ENCODE peak calls at places on chromosomes 6 and 20, in four cellular contexts. Z is PC-3, N is H1, E is mesenchymal stem cell. C is an unnamed sample. For H3K9me3, the result is how much of the 10 kb centered on the place peaks cover.

GRCh38 chr6:110852769-110853168 is 21.8 kb upstream of the AMD1 start:
- DNase-seq in Z (no peak), N (no peak), E (no peak), C (no peak)

GRCh38 chr20:58536289-58536688 is 21.1 kb upstream of the APCDD1L start:
- DNase-seq in Z (no peak), N (no peak), E (no peak), C (no peak)

GRCh38 chr20:32585011-32585518 is at the start of gene NOL4L:
- DNase-seq in Z (peak), N (no peak), E (peak), C (peak)

GRCh38 chr20:12243327-12243726 is 325.6 kb downstream of the BTBD3 start:
- DNase-seq in Z (no peak), N (no peak), E (no peak), C (no peak)

GRCh38 chr6:146850238-146850896 is 251.6 kb downstream of the ADGB start:
- DNase-seq in Z (peak), N (no peak), E (peak), C (no peak)

GRCh38 chr6:166496460-166496859 is 90.0 kb downstream of the RAMACL start:
- DNase-seq in Z (no peak), N (no peak), E (no peak), C (no peak)

GRCh38 chr6:106752641-106753040 is 123.3 kb downstream of the QRSL1 start:
- DNase-seq in Z (no peak), N (no peak), E (no peak), C (no peak)

GRCh38 chr6:25138697-25139051 is 140.5 kb upstream of the CARMIL1 start:
- DNase-seq in Z (peak), N (no peak), E (no peak), C (no peak)

GRCh38 chr20:45299786-45300185 is 6.9 kb upstream of the RBPJL start:
- DNase-seq in Z (no peak), N (no peak), E (no peak), C (no peak)

GRCh38 chr20:62831361-62831788 is 14.5 kb downstream of the COL9A3 start:
- DNase-seq in Z (no peak), N (no peak), E (no peak), C (peak)

GRCh38 chr6:150767585-150768164 is 97.8 kb upstream of the MTHFD1L start:
- DNase-seq in Z (no peak), N (no peak), E (no peak), C (no peak)

GRCh38 chr20:57881466-57882405 is 171.9 kb upstream of the PMEPA1 start:
- DNase-seq in Z (no peak), N (no peak), E (no peak), C (no peak)

GRCh38 chr20:44083220-44083933 is 103.6 kb downstream of the JPH2 start:
- DNase-seq in Z (peak), N (no peak), E (no peak), C (peak)

GRCh38 chr6:18155273-18155863 is at the start of gene KDM1B:
- DNase-seq in Z (peak), N (peak), E (peak), C (peak)

GRCh38 chr6:169831450-169832246 is 80.2 kb downstream of the ERMARD start:
- DNase-seq in Z (peak), N (peak), E (peak), C (no peak)

GRCh38 chr6:105321207-105321606 is 81.7 kb downstream of the PREP start:
- DNase-seq in Z (no peak), N (no peak), E (no peak), C (no peak)

GRCh38 chr6:9138856-9139426 is 703.6 kb upstream of the SLC35B3 start:
- DNase-seq in Z (peak), N (no peak), E (no peak), C (no peak)

GRCh38 chr6:152471459-152472070 is 165.6 kb downstream of the SYNE1 start:
- DNase-seq in Z (no peak), N (no peak), E (no peak), C (no peak)

GRCh38 chr20:6993016-6993415 is 225.5 kb downstream of the BMP2 start:
- DNase-seq in Z (peak), N (no peak), E (no peak), C (no peak)

GRCh38 chr20:33992145-33992922 is 1.4 kb upstream of the RALY start:
- DNase-seq in Z (no peak), N (no peak), E (no peak), C (peak)

GRCh38 chr6:168537485-168537884 is 96.5 kb downstream of the SMOC2 start:
- DNase-seq in Z (no peak), N (no peak), E (no peak), C (no peak)
- H3K9me3 ChIP-seq in Z (under half), N (under half), E (under half), C (under half)

GRCh38 chr6:109480993-109481480 is 2.0 kb downstream of the ZBTB24 start:
- DNase-seq in Z (no peak), N (no peak), E (no peak), C (no peak)
- H3K4me3 ChIP-seq in Z (peak), N (no peak), E (peak), C (peak)

DNA sequence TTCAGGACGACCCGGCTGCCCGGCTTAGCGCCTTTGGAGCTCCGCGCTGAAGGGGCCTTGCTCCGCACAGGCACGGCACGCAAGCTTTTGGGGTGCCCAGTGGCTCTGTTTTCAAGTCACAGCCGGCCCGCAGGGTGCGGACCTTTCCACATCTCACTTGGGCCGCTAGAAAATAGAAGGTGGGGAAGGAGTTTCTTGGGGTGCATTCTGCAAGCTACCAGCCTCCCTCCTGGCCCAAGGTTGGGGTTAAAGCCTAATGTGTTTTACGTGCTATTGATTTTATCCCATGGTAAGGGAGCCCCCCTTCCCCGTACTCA is 561 bp downstream of the KAT14 start:
- DNase-seq in Z (no peak), N (no peak), E (no peak), C (no peak)
- H2AFZ ChIP-seq in Z (peak), N (peak), E (peak), C (peak)

GRCh38 chr6:108168501-108168979 is 2.7 kb downstream of the NR2E1 start:
- DNase-seq in Z (no peak), N (no peak), E (peak), C (no peak)
- H3K9me3 ChIP-seq in Z (under half), N (under half), E (under half), C (under half)

GRCh38 chr6:35018184-35018523 is 123.0 kb downstream of the TCP11 start:
- DNase-seq in Z (no peak), N (no peak), E (no peak), C (no peak)

GRCh38 chr6:35015476-35015875 is 125.7 kb downstream of the TCP11 start:
- DNase-seq in Z (no peak), N (no peak), E (no peak), C (no peak)

GRCh38 chr6:35015996-35016395 is 125.1 kb downstream of the TCP11 start:
- DNase-seq in Z (no peak), N (no peak), E (peak), C (no peak)

GRCh38 chr6:35017461-35018183 is 123.5 kb downstream of the TCP11 start:
- DNase-seq in Z (no peak), N (no peak), E (no peak), C (no peak)

GRCh38 chr6:35016417-35017221 is 124.5 kb downstream of the TCP11 start:
- DNase-seq in Z (no peak), N (no peak), E (peak), C (no peak)
- H3K4me3 ChIP-seq in Z (no peak), N (no peak), E (peak), C (no peak)

GRCh38 chr6:155273438-155273837 is 9.6 kb downstream of the CLDN20 start:
- DNase-seq in Z (no peak), N (no peak), E (peak), C (no peak)
- H2AFZ ChIP-seq in Z (no peak), N (no peak), E (no peak), C (no peak)

DNA sequence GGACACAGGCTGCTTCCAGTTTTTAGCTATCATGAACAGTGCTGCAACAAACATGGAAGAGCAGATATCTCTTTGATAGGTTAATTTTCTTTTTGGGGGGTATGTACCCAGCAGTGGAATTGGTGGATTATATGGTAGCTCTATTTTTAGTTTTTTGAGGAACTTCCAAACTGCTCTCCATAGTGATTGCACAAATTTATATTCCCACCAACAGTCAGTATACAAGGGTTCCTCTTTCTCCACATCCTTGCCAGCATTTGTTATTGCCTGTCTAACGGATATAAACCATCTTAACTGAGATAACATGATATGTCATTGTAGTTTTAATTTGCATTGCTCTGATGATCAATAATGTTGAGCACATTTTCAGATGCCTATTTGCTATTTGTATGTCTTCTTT is 237.6 kb downstream of the MMUT start:
- DNase-seq in Z (no peak), N (no peak), E (no peak), C (no peak)
- H3K9me3 ChIP-seq in Z (under half), N (under half), E (under half), C (under half)

DNA sequence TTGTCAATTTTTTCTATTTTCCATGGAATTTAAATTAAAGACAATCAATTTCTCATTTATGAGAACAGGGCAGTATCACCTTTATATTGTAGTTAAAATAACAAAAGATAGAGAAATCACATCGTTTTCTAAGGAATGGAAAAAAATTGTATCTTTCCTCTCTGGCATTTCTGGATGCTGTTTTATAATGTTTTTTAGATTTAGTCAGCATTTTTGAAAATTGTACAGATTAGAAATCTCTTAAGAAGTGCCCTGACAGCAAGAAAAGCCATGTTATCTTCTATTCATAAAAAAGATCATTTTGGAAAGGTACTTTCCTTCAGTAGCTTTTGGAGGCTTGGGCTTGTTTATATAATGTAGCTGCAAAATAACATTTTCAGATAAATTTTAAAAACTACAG is 116.9 kb downstream of the PLG start:
- DNase-seq in Z (no peak), N (no peak), E (no peak), C (no peak)
- H3K4me3 ChIP-seq in Z (no peak), N (no peak), E (no peak), C (no peak)